ENCODE peak calls at places on chromosomes 12 and 14, in seven cellular contexts. B is left cardiac atrium; T is hepatocyte; Q is Peyer's patch; K is bronchial epithelial cell; N is central memory CD4-positive, alpha-beta T cell; J is effector CD8-positive, alpha-beta T cell. M is an unnamed sample.
A peak's percentile ranks its signal among the peaks of the same experiment; 100 is the strongest.

GRCh38 chr14:104870368-104871144 is 5.5 kb downstream of the CEP170B start:
- DNase-seq in T (no peak), B (no peak), J (peak; percentile 11), K (no peak), Q (peak; percentile 65), N (no peak), M (peak; percentile 56)

GRCh38 chr14:90675399-90675798 is 140.8 kb downstream of the TTC7B start:
- DNase-seq in N (no peak), J (no peak), T (no peak), B (no peak), K (no peak), Q (no peak), M (no peak)

GRCh38 chr14:22819191-22819988 is 4.2 kb upstream of the SLC7A7 start:
- DNase-seq in T (peak; percentile 79), N (no peak), B (peak; percentile 52), Q (peak; percentile 72), K (no peak), J (no peak), M (peak; percentile 55)

GRCh38 chr12:117292688-117293087 is 68.7 kb downstream of the NOS1 start:
- DNase-seq in Q (no peak), J (no peak), K (no peak), B (no peak), T (no peak), N (no peak), M (no peak)

GRCh38 chr14:104973215-104974145 is 4.7 kb downstream of the AHNAK2 start:
- DNase-seq in J (no peak), Q (peak; percentile 91), B (peak; percentile 93), N (no peak), T (peak; percentile 93), K (peak; percentile 97), M (peak; percentile 63)

GRCh38 chr12:49675137-49675536 is 32.1 kb downstream of the FMNL3 start:
- DNase-seq in N (no peak), T (no peak), Q (peak; percentile 44), J (no peak), B (no peak), K (no peak), M (no peak)

GRCh38 chr14:31059152-31059924 is 33.2 kb upstream of the STRN3 start:
- DNase-seq in K (peak; percentile 88), N (no peak), B (peak; percentile 62), J (no peak), T (peak; percentile 60), Q (no peak), M (peak; percentile 61)

GRCh38 chr14:92978229-92979021 is 55.5 kb downstream of the CHGA start:
- DNase-seq in N (no peak), J (no peak), T (no peak), Q (no peak), B (no peak), K (no peak), M (no peak)

GRCh38 chr14:36625436-36625835 is 36.2 kb upstream of the PAX9 start:
- DNase-seq in J (no peak), K (no peak), N (no peak), T (no peak), Q (no peak), B (no peak), M (no peak)

GRCh38 chr12:58247633-58248032 is 306.3 kb downstream of the ATP23 start:
- DNase-seq in T (no peak), Q (no peak), B (no peak), K (no peak), J (no peak), N (no peak), M (no peak)

GRCh38 chr12:77932216-77932615 is 101.5 kb downstream of the NAV3 start:
- DNase-seq in Q (no peak), K (no peak), N (no peak), T (no peak), J (no peak), B (no peak), M (no peak)

GRCh38 chr12:47731723-47732122 is 6.4 kb upstream of the ENDOU start:
- DNase-seq in T (no peak), N (no peak), Q (no peak), K (no peak), J (no peak), B (no peak), M (no peak)

GRCh38 chr12:124861492-124861891 is 2.2 kb downstream of the SCARB1 start:
- DNase-seq in N (no peak), J (no peak), B (peak; percentile 85), T (peak; percentile 4), K (peak; percentile 29), Q (no peak), M (no peak)

GRCh38 chr14:65222434-65222833 is 120.1 kb upstream of the MAX start:
- DNase-seq in Q (peak; percentile 81), N (peak; percentile 32), J (no peak), B (peak; percentile 47), K (peak; percentile 55), T (peak; percentile 68), M (peak; percentile 74)

GRCh38 chr12:127811988-127812387 is 455.0 kb upstream of the TMEM132C start:
- DNase-seq in K (no peak), B (peak; percentile 45), N (no peak), Q (no peak), T (peak; percentile 76), J (no peak), M (no peak)

GRCh38 chr14:60628892-60629291 is 20.4 kb downstream of the SIX1 start:
- DNase-seq in J (no peak), T (no peak), K (no peak), N (no peak), B (no peak), Q (no peak), M (no peak)

GRCh38 chr12:49225551-49226166 is 36.8 kb upstream of the TUBA1A start:
- DNase-seq in N (no peak), T (no peak), J (no peak), B (no peak), Q (peak; percentile 34), K (no peak), M (no peak)

GRCh38 chr12:132030367-132031038 is 80.8 kb downstream of the EP400 start:
- DNase-seq in Q (no peak), N (no peak), T (no peak), K (peak; percentile 79), J (no peak), B (peak; percentile 52), M (no peak)

GRCh38 chr14:104184911-104185499 is 46.6 kb downstream of the KIF26A start:
- DNase-seq in B (peak; percentile 76), T (peak; percentile 52), K (peak; percentile 18), N (no peak), Q (no peak), J (no peak), M (peak; percentile 39)

GRCh38 chr12:91778938-91779400 is 366.7 kb downstream of the BTG1 start:
- DNase-seq in T (peak; percentile 85), B (no peak), J (no peak), N (peak; percentile 20), Q (peak; percentile 79), K (peak; percentile 98), M (peak; percentile 50)

GRCh38 chr12:110934093-110934852 is 13.9 kb upstream of the MYL2 start:
- DNase-seq in Q (no peak), K (peak; percentile 78), T (peak; percentile 34), N (no peak), J (no peak), B (no peak), M (no peak)

GRCh38 chr14:100417466-100417865 is 94.3 kb downstream of the SLC25A47 start:
- DNase-seq in T (peak; percentile 88), Q (peak; percentile 80), B (no peak), K (peak; percentile 87), N (no peak), J (no peak), M (no peak)

GRCh38 chr12:49970658-49971057 is 2.1 kb upstream of the AQP6 start:
- DNase-seq in Q (no peak), N (no peak), T (no peak), J (no peak), B (no peak), K (no peak), M (no peak)

GRCh38 chr12:113942209-113942608 is 23.9 kb downstream of the RBM19 start:
- DNase-seq in T (no peak), J (no peak), Q (no peak), N (no peak), B (no peak), K (no peak), M (no peak)

GRCh38 chr12:132711169-132711843 is 664 bp downstream of the PGAM5 start:
- DNase-seq in T (peak; percentile 56), Q (no peak), K (no peak), B (no peak), J (no peak), N (peak; percentile 9), M (peak; percentile 41)

GRCh38 chr14:98249476-98249875 is 1022.5 kb downstream of the BCL11B start:
- DNase-seq in T (no peak), B (no peak), J (no peak), Q (no peak), K (no peak), N (no peak), M (no peak)

GRCh38 chr12:93050026-93050747 is 121.1 kb upstream of the EEA1 start:
- DNase-seq in T (no peak), K (peak; percentile 51), B (no peak), N (no peak), Q (no peak), J (no peak), M (no peak)